ENCODE peak calls at places on chromosome 12, in nine cellular contexts. U, Z, H, Q, G, K, X, V and W are unnamed samples.

GRCh38 chr12:111024205-111024794 is 103.9 kb upstream of the MYL2 start:
- DNase-seq in K (peak), V (peak), U (peak), Q (no peak), G (peak), X (no peak), Z (no peak), H (peak), W (peak)

GRCh38 chr12:4960547-4960946 is 50.8 kb downstream of the KCNA1 start:
- DNase-seq in U (no peak), K (no peak), G (no peak), Q (no peak), X (no peak), V (no peak), Z (no peak), H (no peak), W (no peak)

GRCh38 chr12:98438826-98439225 is 76.6 kb upstream of the TMPO start:
- DNase-seq in G (no peak), U (no peak), V (no peak), H (no peak), K (no peak), X (no peak), Q (no peak), Z (no peak), W (no peak)

GRCh38 chr12:118357327-118358007 is 15.2 kb downstream of the TAOK3 start:
- DNase-seq in G (peak), H (peak), K (peak), Q (peak), X (no peak), Z (no peak), U (no peak), V (peak), W (peak)

GRCh38 chr12:89418228-89418910 is 66.1 kb upstream of the DUSP6 start:
- DNase-seq in H (no peak), V (no peak), U (no peak), G (no peak), Q (no peak), K (no peak), X (no peak), Z (no peak), W (no peak)

GRCh38 chr12:56684745-56685369 is 3.2 kb downstream of the PTGES3 start:
- DNase-seq in V (peak), X (no peak), Q (no peak), Z (no peak), K (no peak), U (no peak), G (no peak), H (no peak), W (no peak)

GRCh38 chr12:95130096-95130495 is 56.7 kb upstream of the NR2C1 start:
- DNase-seq in K (no peak), Z (no peak), V (peak), G (no peak), U (no peak), X (no peak), H (no peak), Q (no peak), W (peak)

GRCh38 chr12:125038976-125039625 is 26.1 kb upstream of the AACS start:
- DNase-seq in Z (no peak), X (no peak), Q (no peak), V (no peak), H (no peak), G (no peak), U (no peak), K (no peak), W (peak)